ENCODE peak calls at places on chromosome 22, in four cellular contexts. U, Q, R and Y are unnamed samples.
A peak's percentile ranks its signal among the peaks of the same experiment; 100 is the strongest.

GRCh38 chr22:20268350-20269012 is 363 bp upstream of the RTN4R start:
- DNase-seq in Q (peak; percentile 94), U (peak; percentile 19), R (peak; percentile 8), Y (peak; percentile 44)

GRCh38 chr22:49305215-49305965 is 522.3 kb downstream of the BRD1 start:
- DNase-seq in R (peak; percentile 27), Q (peak; percentile 63), U (no peak), Y (peak; percentile 31)

GRCh38 chr22:31610611-31611010 is 51.4 kb downstream of the PISD start:
- DNase-seq in U (no peak), Q (no peak), R (no peak), Y (no peak)

GRCh38 chr22:46051646-46052045 is 74.7 kb upstream of the WNT7B start:
- DNase-seq in R (no peak), U (no peak), Q (no peak), Y (no peak)

GRCh38 chr22:45930324-45930723 is 46.6 kb downstream of the WNT7B start:
- DNase-seq in U (no peak), Q (peak; percentile 15), R (no peak), Y (no peak)

GRCh38 chr22:17570851-17571631 is 7.7 kb downstream of the SLC25A18 start:
- DNase-seq in R (no peak), U (peak; percentile 83), Q (no peak), Y (no peak)

GRCh38 chr22:49203863-49204598 is 623.6 kb downstream of the BRD1 start:
- DNase-seq in Q (no peak), U (no peak), R (no peak), Y (no peak)

GRCh38 chr22:49202226-49202625 is 625.4 kb downstream of the BRD1 start:
- DNase-seq in U (no peak), R (no peak), Q (no peak), Y (no peak)

GRCh38 chr22:26835929-26836528 is 178.6 kb downstream of the MIAT start:
- DNase-seq in U (peak; percentile 23), R (peak; percentile 26), Q (peak; percentile 57), Y (peak; percentile 44)

GRCh38 chr22:48758905-48759875 is 1068.5 kb downstream of the BRD1 start:
- DNase-seq in R (no peak), Q (no peak), U (no peak), Y (no peak)

GRCh38 chr22:47351836-47352579 is 589.6 kb downstream of the TBC1D22A start:
- DNase-seq in Q (no peak), R (no peak), U (no peak), Y (no peak)

GRCh38 chr22:19494001-19494560 is 14.4 kb downstream of the CDC45 start:
- DNase-seq in R (no peak), Q (no peak), U (no peak), Y (no peak)

GRCh38 chr22:11360632-11361031 is 4167.4 kb upstream of the OR11H1 start:
- DNase-seq in R (no peak), Q (no peak), U (no peak), Y (no peak)

GRCh38 chr22:29260601-29261315 is 7.0 kb downstream of the RHBDD3 start:
- DNase-seq in R (no peak), Q (no peak), U (no peak), Y (no peak)

GRCh38 chr22:41822289-41823057 is 10.4 kb upstream of the SREBF2 start:
- DNase-seq in R (peak; percentile 62), U (peak; percentile 82), Q (peak; percentile 62), Y (peak; percentile 67)

GRCh38 chr22:16963189-16963945 is 44.7 kb downstream of the GAB4 start:
- DNase-seq in R (no peak), U (no peak), Q (no peak), Y (no peak)

GRCh38 chr22:38694049-38694448 is 6.7 kb downstream of the JOSD1 start:
- DNase-seq in R (peak; percentile 72), U (no peak), Q (peak; percentile 37), Y (no peak)

GRCh38 chr22:49960967-49961600 is 512 bp downstream of the PIM3 start:
- DNase-seq in Q (peak; percentile 57), R (no peak), U (no peak), Y (peak; percentile 36)

GRCh38 chr22:41833369-41834004 is 582 bp downstream of the SREBF2 start:
- DNase-seq in R (no peak), U (no peak), Q (peak; percentile 55), Y (peak; percentile 27)

GRCh38 chr22:21736948-21737347 is 1.4 kb upstream of the YPEL1 start:
- DNase-seq in R (no peak), U (no peak), Q (no peak), Y (no peak)

GRCh38 chr22:50728523-50728931 is 9.5 kb upstream of the ACR start:
- DNase-seq in Q (no peak), R (no peak), U (no peak), Y (no peak)

GRCh38 chr22:31625257-31625640 is 36.8 kb downstream of the PISD start:
- DNase-seq in R (no peak), U (no peak), Q (no peak), Y (no peak)

GRCh38 chr22:26259510-26259909 is 90.2 kb downstream of the SEZ6L start:
- DNase-seq in U (peak; percentile 8), Q (peak; percentile 27), R (peak; percentile 30), Y (no peak)

GRCh38 chr22:50085211-50085999 is at the start of gene MLC1:
- DNase-seq in U (peak; percentile 25), R (no peak), Q (peak; percentile 49), Y (no peak)

GRCh38 chr22:48885919-48886305 is 941.8 kb downstream of the BRD1 start:
- DNase-seq in Q (no peak), U (no peak), R (no peak), Y (no peak)

GRCh38 chr22:46862418-46863324 is 100.2 kb downstream of the TBC1D22A start:
- DNase-seq in Q (no peak), U (no peak), R (no peak), Y (no peak)

GRCh38 chr22:43881091-43882061 is 10.4 kb downstream of the PNPLA5 start:
- DNase-seq in R (no peak), Q (no peak), U (no peak), Y (no peak)

GRCh38 chr22:20957691-20958440 is 9.2 kb upstream of the AIFM3 start:
- DNase-seq in R (no peak), Q (no peak), U (no peak), Y (peak; percentile 80)

GRCh38 chr22:39306456-39307361 is 12.7 kb downstream of the RPL3 start:
- DNase-seq in Q (peak; percentile 76), R (no peak), U (no peak), Y (peak; percentile 54)

GRCh38 chr22:43812149-43812842 is at the start of gene EFCAB6:
- DNase-seq in Q (peak; percentile 71), R (no peak), U (peak; percentile 90), Y (peak; percentile 80)

GRCh38 chr22:21657361-21658118 is 8.3 kb upstream of the PPIL2 start:
- DNase-seq in R (peak; percentile 70), Q (peak; percentile 100), U (peak; percentile 8), Y (peak; percentile 52)

GRCh38 chr22:46453006-46453828 is 84.2 kb downstream of the CELSR1 start:
- DNase-seq in U (no peak), Q (no peak), R (peak; percentile 83), Y (no peak)

GRCh38 chr22:42872821-42873220 is 15.7 kb upstream of the ARFGAP3 start:
- DNase-seq in Q (no peak), R (no peak), U (no peak), Y (no peak)

GRCh38 chr22:40524392-40525249 is 111.9 kb downstream of the MRTFA start:
- DNase-seq in U (peak; percentile 54), R (peak; percentile 19), Q (no peak), Y (no peak)

GRCh38 chr22:20956258-20957117 is 10.6 kb upstream of the AIFM3 start:
- DNase-seq in Q (no peak), U (peak; percentile 25), R (peak; percentile 53), Y (peak; percentile 23)

DNA sequence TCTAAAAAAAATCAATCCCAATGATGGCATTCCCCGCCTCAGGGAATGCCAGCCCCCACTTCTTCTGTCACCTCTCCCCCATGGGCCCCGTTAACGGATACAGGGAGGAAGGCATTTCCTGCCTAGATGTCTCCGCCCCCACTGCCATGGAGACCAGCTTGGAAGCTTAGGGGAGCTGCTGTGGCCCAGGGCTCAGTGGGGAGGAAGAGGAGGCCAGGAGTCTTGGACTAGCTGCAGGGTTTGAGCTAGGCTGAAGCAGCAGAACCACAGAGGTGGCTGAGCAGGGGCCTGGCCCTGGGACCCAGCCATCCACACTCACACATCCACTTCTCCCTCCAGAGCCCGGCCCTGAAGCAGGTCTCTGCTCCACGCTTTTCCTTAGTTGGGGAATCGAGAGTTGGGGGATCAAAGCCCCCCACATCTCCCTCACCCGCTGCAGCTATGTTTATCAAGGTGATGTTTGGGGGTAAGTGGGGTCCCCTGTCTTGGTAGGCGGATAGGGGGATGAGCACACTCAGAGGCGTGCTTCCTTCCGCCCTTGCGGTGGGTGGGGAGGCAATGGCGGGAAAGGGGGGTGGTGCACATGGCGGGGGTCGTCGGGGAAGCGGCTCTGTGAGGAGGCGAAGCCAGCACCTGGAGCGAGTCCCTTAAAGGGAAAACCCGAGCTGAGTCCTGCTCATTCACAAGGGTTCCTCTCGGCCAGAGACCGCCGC is at the start of gene C22orf15:
- DNase-seq in R (no peak), Q (peak; percentile 47), U (peak; percentile 29), Y (no peak)
- TF ChIP-seq MAZ in R (no peak), Q (no peak), U (no peak), Y (no peak)

DNA sequence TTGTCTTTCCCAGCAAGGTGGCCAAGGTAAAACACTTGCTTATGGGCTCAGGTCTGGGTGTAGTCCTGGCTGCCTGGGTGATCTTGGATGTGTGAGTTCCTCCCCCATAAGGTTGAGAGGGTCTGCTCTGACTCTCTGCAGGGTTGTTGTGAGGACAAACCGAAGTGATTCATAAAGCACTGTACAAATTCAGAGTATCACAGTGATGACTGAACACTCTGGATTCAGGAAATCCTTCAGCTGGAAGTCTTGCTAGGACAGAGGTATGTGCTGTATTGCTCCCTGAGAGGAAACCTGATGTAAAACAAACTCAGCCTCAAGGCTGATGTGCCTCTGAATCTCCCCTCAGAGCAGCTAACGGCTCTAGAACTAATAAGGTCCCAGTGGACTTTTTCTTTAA is 220.9 kb upstream of the PITPNB start:
- DNase-seq in R (no peak), Q (no peak), U (peak; percentile 93), Y (no peak)
- TF ChIP-seq MAZ in R (no peak), Q (no peak), U (no peak), Y (no peak)

DNA sequence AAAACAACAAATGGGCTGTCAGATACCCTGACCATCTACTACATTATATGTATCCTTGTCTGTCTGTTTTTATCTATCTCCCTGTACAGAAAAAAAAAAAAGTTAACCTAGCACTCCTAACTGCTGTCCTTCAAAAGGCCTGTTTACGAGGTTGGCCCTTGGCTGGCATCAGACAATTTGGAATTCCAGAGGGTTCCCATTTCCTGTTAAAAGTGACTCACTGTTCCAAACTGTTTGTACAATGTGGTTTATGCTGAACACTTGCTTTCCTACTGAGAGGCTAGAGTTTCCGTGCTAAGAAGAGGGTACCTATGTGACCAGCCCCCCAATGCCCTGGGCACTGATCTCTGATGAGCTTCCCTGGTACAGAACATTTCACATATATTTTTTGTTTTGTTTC is 65.9 kb upstream of the HMGXB4 start:
- DNase-seq in U (peak; percentile 3), Q (no peak), R (peak; percentile 23), Y (no peak)
- TF ChIP-seq MAZ in U (no peak), Q (no peak), R (no peak), Y (no peak)

GRCh38 chr22:37657590-37658132 is 862 bp upstream of the PDXP start:
- DNase-seq in Q (peak; percentile 74), R (no peak), U (peak; percentile 7), Y (no peak)

GRCh38 chr22:37659897-37660708 is 1.6 kb downstream of the PDXP start:
- DNase-seq in U (no peak), Q (peak; percentile 34), R (no peak), Y (no peak)

GRCh38 chr22:37658133-37659065 is at the start of gene PDXP:
- DNase-seq in R (peak; percentile 99), U (peak; percentile 100), Q (peak; percentile 98), Y (peak; percentile 99)

GRCh38 chr22:37660709-37661045 is 2.2 kb downstream of the PDXP start:
- DNase-seq in U (no peak), Q (no peak), R (no peak), Y (no peak)

GRCh38 chr22:37659066-37659896 is 758 bp downstream of the PDXP start:
- DNase-seq in Q (peak; percentile 38), U (no peak), R (peak; percentile 73), Y (no peak)
- TF ChIP-seq MAZ in Q (no peak), U (no peak), R (peak; percentile 62), Y (no peak)